ENCODE peak calls at places on chromosome 21, in eight cellular contexts. E is tibial artery; O is GDM1; X is effector CD4-positive, alpha-beta T cell; T is iPS-NIHi11; Q is stimulated activated CD4-positive, alpha-beta T cell treated with anti-CD3 and anti-CD28 coated beads, TNF-alpha, amount 100 ng/mL, for 24 hours; I is aorta; J is stimulated activated naive CD4-positive, alpha-beta T cell. K is an unnamed sample.

GRCh38 chr21:38322551-38322950 is 65.8 kb downstream of the KCNJ15 start:
- DNase-seq in X (no peak), T (no peak), J (no peak), I (no peak), O (no peak), E (no peak), Q (no peak), K (no peak)

GRCh38 chr21:21200939-21201610 is 202.9 kb downstream of the NCAM2 start:
- DNase-seq in O (no peak), E (no peak), J (no peak), X (no peak), T (no peak), I (no peak), Q (no peak), K (no peak)

GRCh38 chr21:46178961-46179360 is 5.3 kb downstream of the SPATC1L start:
- DNase-seq in O (no peak), I (no peak), E (no peak), J (no peak), Q (no peak), T (no peak), X (no peak), K (no peak)

GRCh38 chr21:14566889-14567288 is 20.8 kb upstream of the SAMSN1 start:
- DNase-seq in J (no peak), Q (no peak), E (no peak), O (no peak), X (no peak), I (no peak), T (no peak), K (no peak)

GRCh38 chr21:37566790-37567725 is 200.5 kb downstream of the DYRK1A start:
- DNase-seq in O (no peak), I (no peak), Q (no peak), E (no peak), J (no peak), X (no peak), T (no peak), K (no peak)

GRCh38 chr21:33514234-33514633 is 22.7 kb upstream of the DNAJC28 start:
- DNase-seq in J (no peak), X (no peak), I (no peak), T (no peak), O (no peak), E (no peak), Q (no peak), K (no peak)

GRCh38 chr21:38083534-38083933 is 167.3 kb upstream of the KCNJ6 start:
- DNase-seq in J (no peak), Q (no peak), O (no peak), X (no peak), I (no peak), T (no peak), E (no peak), K (no peak)

GRCh38 chr21:37450385-37451044 is 83.9 kb downstream of the DYRK1A start:
- DNase-seq in T (no peak), J (no peak), X (no peak), Q (no peak), I (no peak), O (no peak), E (no peak), K (no peak)

GRCh38 chr21:20443558-20444155 is 554.6 kb upstream of the NCAM2 start:
- DNase-seq in X (no peak), O (peak), E (no peak), T (peak), I (no peak), Q (no peak), J (no peak), K (no peak)

GRCh38 chr21:45306832-45307571 is 19.3 kb upstream of the POFUT2 start:
- DNase-seq in Q (no peak), X (no peak), O (no peak), J (no peak), E (peak), I (peak), T (peak), K (no peak)

GRCh38 chr21:37461494-37461893 is 94.9 kb downstream of the DYRK1A start:
- DNase-seq in E (no peak), X (no peak), Q (no peak), I (no peak), O (no peak), J (peak), T (no peak), K (no peak)

GRCh38 chr21:26389971-26390641 is 183.0 kb downstream of the CYYR1 start:
- DNase-seq in X (no peak), T (no peak), E (no peak), O (no peak), J (no peak), I (no peak), Q (no peak), K (no peak)

GRCh38 chr21:20388400-20388799 is 609.8 kb upstream of the NCAM2 start:
- DNase-seq in O (no peak), X (no peak), J (no peak), T (no peak), E (no peak), Q (no peak), I (no peak), K (no peak)

GRCh38 chr21:44802396-44803153 is 955 bp upstream of the UBE2G2 start:
- DNase-seq in Q (no peak), E (no peak), O (no peak), I (no peak), T (peak), J (no peak), X (no peak), K (no peak)

GRCh38 chr21:42389449-42389835 is 6.4 kb downstream of the TMPRSS3 start:
- DNase-seq in E (no peak), O (no peak), T (peak), X (no peak), Q (no peak), I (peak), J (no peak), K (no peak)

GRCh38 chr21:29504751-29505321 is 206.1 kb downstream of the BACH1 start:
- DNase-seq in O (no peak), T (no peak), J (no peak), I (no peak), E (no peak), Q (no peak), X (no peak), K (no peak)

GRCh38 chr21:32712043-32712442 is 15.8 kb downstream of the SYNJ1 start:
- DNase-seq in Q (no peak), T (no peak), X (no peak), J (no peak), I (no peak), E (no peak), O (no peak), K (peak)

GRCh38 chr21:14382486-14382834 is 486 bp downstream of the HSPA13 start:
- DNase-seq in T (no peak), Q (peak), O (no peak), X (no peak), J (no peak), E (peak), I (peak), K (peak)

GRCh38 chr21:40051801-40052200 is 184.6 kb downstream of the PCP4 start:
- DNase-seq in X (no peak), O (no peak), I (no peak), Q (no peak), E (no peak), T (no peak), J (no peak), K (no peak)

GRCh38 chr21:42263591-42264131 is 44.7 kb downstream of the ABCG1 start:
- DNase-seq in T (peak), I (no peak), O (no peak), Q (no peak), E (peak), X (no peak), J (no peak), K (no peak)

GRCh38 chr21:45303751-45304150 is 16.1 kb upstream of the POFUT2 start:
- DNase-seq in T (no peak), Q (no peak), J (no peak), I (peak), E (peak), X (no peak), O (no peak), K (no peak)

GRCh38 chr21:14734191-14734590 is 188.1 kb upstream of the SAMSN1 start:
- DNase-seq in T (no peak), O (peak), X (no peak), Q (no peak), E (no peak), J (no peak), I (no peak), K (no peak)

K was measured in CD4-positive, alpha-beta memory T cell.